ENCODE peak calls at places on chromosomes 16 and 17, in four cellular contexts. L is NCI-H1092 treated with DMSO at 0.1 percent for 48 hours; A is activated T-helper 1 cell treated with anti-CD3 and anti-CD28 coated beads, Interleukin-2, amount 50 U/mL, for 16 hours; K is caudate nucleus. S is an unnamed sample.

GRCh38 chr16:46783800-46784199 is 35.7 kb upstream of the MYLK3 start:
- DNase-seq in L (no peak), A (no peak), K (no peak), S (no peak)

GRCh38 chr16:12025926-12026325 is 49.4 kb downstream of the SNX29 start:
- DNase-seq in L (no peak), A (no peak), K (no peak), S (no peak)

GRCh38 chr16:57720142-57720575 is 15.4 kb upstream of the KATNB1 start:
- DNase-seq in L (peak), A (no peak), K (no peak), S (no peak)

GRCh38 chr17:70610161-70610560 is 440.8 kb downstream of the KCNJ2 start:
- DNase-seq in L (no peak), A (no peak), K (no peak), S (no peak)

GRCh38 chr16:20899503-20900298 is 457 bp downstream of the DCUN1D3 start:
- DNase-seq in L (no peak), A (no peak), K (no peak), S (peak)

GRCh38 chr17:46878055-46878454 is 26.7 kb downstream of the WNT9B start:
- DNase-seq in L (no peak), A (no peak), K (no peak), S (no peak)

GRCh38 chr16:83345846-83346245 is 461.9 kb upstream of the HSBP1 start:
- DNase-seq in L (no peak), A (no peak), K (peak), S (no peak)

GRCh38 chr16:72987480-72987901 is 60.4 kb downstream of the ZFHX3 start:
- DNase-seq in L (no peak), A (no peak), K (no peak), S (no peak)

S was measured in coronary artery.